ENCODE peak calls at places on chromosomes 3 and 15, in seven cellular contexts. G, U, E, Q, H, D and M are unnamed samples.

GRCh38 chr3:119529883-119530282 is 29.5 kb downstream of the CD80 start:
- DNase-seq in G (peak; percentile 48), U (no peak), E (no peak), Q (no peak), H (no peak), D (no peak), M (no peak)

GRCh38 chr15:67048281-67049279 is 16.8 kb upstream of the SMAD3 start:
- DNase-seq in G (peak; percentile 79), U (no peak), E (peak; percentile 86), Q (no peak), H (peak; percentile 85), D (peak; percentile 94), M (peak; percentile 92)

GRCh38 chr15:29008846-29009245 is 123.1 kb downstream of the APBA2 start:
- DNase-seq in G (peak; percentile 44), U (no peak), E (no peak), Q (no peak), H (no peak), D (no peak), M (no peak)

GRCh38 chr15:68682330-68682729 is 103.5 kb downstream of the CORO2B start:
- DNase-seq in G (no peak), U (peak; percentile 33), E (no peak), Q (no peak), H (no peak), D (no peak), M (no peak)

GRCh38 chr3:194494951-194495374 is 8.2 kb upstream of the ATP13A3 start:
- DNase-seq in G (no peak), U (no peak), E (no peak), Q (no peak), H (no peak), D (no peak), M (peak; percentile 70)

GRCh38 chr3:187403768-187404270 is 35.6 kb downstream of the RTP4 start:
- DNase-seq in G (peak; percentile 82), U (no peak), E (no peak), Q (no peak), H (peak; percentile 71), D (no peak), M (no peak)

GRCh38 chr3:87448559-87448958 is 172.2 kb upstream of the POU1F1 start:
- DNase-seq in G (no peak), U (no peak), E (no peak), Q (no peak), H (no peak), D (no peak), M (no peak)

GRCh38 chr3:11757441-11757875 is 89.2 kb downstream of the TAMM41 start:
- DNase-seq in G (peak; percentile 74), U (no peak), E (no peak), Q (no peak), H (no peak), D (no peak), M (no peak)

GRCh38 chr3:124741027-124741426 is 10.8 kb downstream of the UMPS start:
- DNase-seq in G (peak; percentile 71), U (no peak), E (no peak), Q (no peak), H (no peak), D (no peak), M (no peak)

GRCh38 chr15:69358850-69359249 is 55.3 kb upstream of the KIF23 start:
- DNase-seq in G (no peak), U (no peak), E (no peak), Q (no peak), H (no peak), D (no peak), M (no peak)

GRCh38 chr15:70065006-70065722 is 32.6 kb downstream of the TLE3 start:
- DNase-seq in G (no peak), U (no peak), E (no peak), Q (no peak), H (peak; percentile 36), D (peak; percentile 92), M (peak; percentile 85)

GRCh38 chr3:50275996-50276761 is 2.7 kb upstream of the LSMEM2 start:
- DNase-seq in G (no peak), U (no peak), E (no peak), Q (peak; percentile 58), H (no peak), D (no peak), M (no peak)

GRCh38 chr15:49830411-49830810 is 209.6 kb downstream of the DTWD1 start:
- DNase-seq in G (no peak), U (no peak), E (no peak), Q (no peak), H (no peak), D (no peak), M (no peak)

GRCh38 chr3:143199998-143200909 is 80.7 kb downstream of the CHST2 start:
- DNase-seq in G (no peak), U (no peak), E (no peak), Q (no peak), H (no peak), D (no peak), M (no peak)

GRCh38 chr3:189311521-189311920 is 139.8 kb downstream of the TPRG1 start:
- DNase-seq in G (no peak), U (no peak), E (no peak), Q (no peak), H (no peak), D (no peak), M (no peak)

GRCh38 chr3:129001101-129001816 is at the start of gene EFCC1:
- DNase-seq in G (no peak), U (no peak), E (no peak), Q (peak; percentile 45), H (no peak), D (peak; percentile 45), M (no peak)

GRCh38 chr15:30859091-30859874 is 44.4 kb upstream of the FAN1 start:
- DNase-seq in G (peak; percentile 29), U (no peak), E (peak; percentile 32), Q (no peak), H (no peak), D (no peak), M (no peak)

GRCh38 chr3:156620260-156620659 is 54.1 kb upstream of the TIPARP start:
- DNase-seq in G (no peak), U (no peak), E (no peak), Q (no peak), H (no peak), D (peak; percentile 33), M (no peak)